ENCODE peak calls at places on chromosome 9, in five cellular contexts. I is naive thymus-derived CD8-positive, alpha-beta T cell; H is AG09309; J is choroid plexus epithelial cell; S is bronchial epithelial cell. Z is an unnamed sample.

GRCh38 chr9:98791147-98792095 is 4.9 kb downstream of the ANKS6 start:
- DNase-seq in I (peak; percentile 47), H (peak; percentile 94), J (peak; percentile 93), S (peak; percentile 96), Z (peak; percentile 78)

GRCh38 chr9:87280421-87280820 is 217.2 kb upstream of the DAPK1 start:
- DNase-seq in I (no peak), H (peak; percentile 98), J (peak; percentile 98), S (peak; percentile 21), Z (no peak)

GRCh38 chr9:128927731-128928411 is 7.1 kb downstream of the PHYHD1 start:
- DNase-seq in I (peak; percentile 58), H (no peak), J (peak; percentile 58), S (no peak), Z (peak; percentile 77)

GRCh38 chr9:126051446-126052130 is 275.0 kb upstream of the MVB12B start:
- DNase-seq in I (no peak), H (no peak), J (no peak), S (no peak), Z (no peak)

GRCh38 chr9:75108571-75108970 is 20.3 kb downstream of the OSTF1 start:
- DNase-seq in I (no peak), H (no peak), J (peak; percentile 72), S (no peak), Z (no peak)

GRCh38 chr9:37036237-37037136 is 2.4 kb upstream of the PAX5 start:
- DNase-seq in I (peak; percentile 49), H (no peak), J (peak; percentile 31), S (no peak), Z (no peak)

GRCh38 chr9:93111371-93112115 is 15.5 kb downstream of the CARD19 start:
- DNase-seq in I (no peak), H (no peak), J (peak; percentile 80), S (peak; percentile 79), Z (no peak)

GRCh38 chr9:14308751-14309140 is 5.2 kb downstream of the NFIB start:
- DNase-seq in I (no peak), H (no peak), J (no peak), S (peak; percentile 48), Z (no peak)

GRCh38 chr9:134519403-134520070 is 122.1 kb upstream of the COL5A1 start:
- DNase-seq in I (no peak), H (no peak), J (no peak), S (no peak), Z (no peak)

GRCh38 chr9:95947118-95947517 is 71.6 kb downstream of the ERCC6L2 start:
- DNase-seq in I (no peak), H (no peak), J (peak; percentile 31), S (no peak), Z (no peak)

GRCh38 chr9:89428901-89429890 is 68.7 kb downstream of the SEMA4D start:
- DNase-seq in I (peak; percentile 81), H (no peak), J (no peak), S (no peak), Z (peak; percentile 31)

GRCh38 chr9:75539558-75539957 is 350.9 kb upstream of the PCSK5 start:
- DNase-seq in I (no peak), H (no peak), J (no peak), S (no peak), Z (no peak)

GRCh38 chr9:136625101-136626065 is 37.3 kb upstream of the EGFL7 start:
- DNase-seq in I (no peak), H (no peak), J (peak; percentile 73), S (peak; percentile 41), Z (peak; percentile 51)

GRCh38 chr9:34993502-34994428 is 4.2 kb downstream of the DNAJB5 start:
- DNase-seq in I (no peak), H (peak; percentile 14), J (peak; percentile 79), S (peak; percentile 19), Z (no peak)

GRCh38 chr9:94139672-94140417 is 55.6 kb downstream of the PTPDC1 start:
- DNase-seq in I (no peak), H (peak; percentile 93), J (peak; percentile 99), S (peak; percentile 90), Z (no peak)

GRCh38 chr9:37531699-37532098 is 44.5 kb downstream of the FBXO10 start:
- DNase-seq in I (no peak), H (no peak), J (no peak), S (no peak), Z (no peak)

GRCh38 chr9:93096131-93096802 is at the start of gene CARD19:
- DNase-seq in I (no peak), H (no peak), J (peak; percentile 40), S (peak; percentile 25), Z (peak; percentile 57)

GRCh38 chr9:114370251-114370984 is 17.4 kb downstream of the AKNA start:
- DNase-seq in I (no peak), H (no peak), J (no peak), S (no peak), Z (peak; percentile 86)

GRCh38 chr9:95024097-95024671 is 293.3 kb downstream of the FANCC start:
- DNase-seq in I (no peak), H (no peak), J (no peak), S (no peak), Z (no peak)

GRCh38 chr9:129557192-129558036 is 63.5 kb downstream of the C9orf50 start:
- DNase-seq in I (no peak), H (peak; percentile 23), J (peak; percentile 98), S (no peak), Z (peak; percentile 87)

GRCh38 chr9:128391956-128392301 is 20.8 kb downstream of the URM1 start:
- DNase-seq in I (no peak), H (no peak), J (no peak), S (no peak), Z (no peak)

Z was measured in HAP-1.